ENCODE peak calls at places on chromosome 18, in eight cellular contexts. P is GM10248; F is NCI-H146; C is activated CD8-positive, alpha-beta memory T cell treated with anti-CD3 and anti-CD28 coated beads, Interleukin-2, amount 50 U/mL, for 48 hours; G is small intestine; J is amygdala; W is GM19239; D is nephron progenitor cell. Q is an unnamed sample.
A peak's percentile ranks its signal among the peaks of the same experiment; 100 is the strongest.

GRCh38 chr18:12301263-12302005 is 6.6 kb upstream of the TUBB6 start:
- DNase-seq in P (no peak), F (no peak), C (no peak), G (no peak), J (no peak), W (no peak), D (no peak), Q (no peak)

GRCh38 chr18:36828157-36828629 is 609 bp downstream of the TPGS2 start:
- DNase-seq in P (no peak), F (no peak), C (no peak), G (peak; percentile 43), J (no peak), W (no peak), D (no peak), Q (peak; percentile 15)

GRCh38 chr18:824179-824578 is 12.1 kb upstream of the YES1 start:
- DNase-seq in P (no peak), F (no peak), C (no peak), G (no peak), J (no peak), W (no peak), D (no peak), Q (no peak)

GRCh38 chr18:69444221-69444620 is 43.5 kb downstream of the DOK6 start:
- DNase-seq in P (no peak), F (no peak), C (no peak), G (no peak), J (no peak), W (no peak), D (no peak), Q (no peak)

GRCh38 chr18:56770873-56771272 is 119.7 kb downstream of the WDR7 start:
- DNase-seq in P (no peak), F (no peak), C (no peak), G (no peak), J (no peak), W (no peak), D (no peak), Q (no peak)

GRCh38 chr18:39636931-39637330 is 2071.3 kb upstream of the CELF4 start:
- DNase-seq in P (no peak), F (no peak), C (no peak), G (no peak), J (no peak), W (no peak), D (no peak), Q (no peak)

GRCh38 chr18:45208164-45208563 is 407.1 kb upstream of the SLC14A2 start:
- DNase-seq in P (no peak), F (no peak), C (no peak), G (no peak), J (no peak), W (no peak), D (no peak), Q (no peak)

GRCh38 chr18:6363216-6363615 is 51.5 kb downstream of the L3MBTL4 start:
- DNase-seq in P (peak; percentile 49), F (no peak), C (no peak), G (no peak), J (no peak), W (no peak), D (no peak), Q (no peak)

GRCh38 chr18:10006261-10006903 is 92.6 kb downstream of the VAPA start:
- DNase-seq in P (no peak), F (peak; percentile 94), C (no peak), G (no peak), J (no peak), W (no peak), D (no peak), Q (no peak)

GRCh38 chr18:75926811-75927210 is 499.3 kb upstream of the SMIM21 start:
- DNase-seq in P (no peak), F (no peak), C (no peak), G (no peak), J (no peak), W (no peak), D (no peak), Q (no peak)

GRCh38 chr18:79413901-79414300 is 18.2 kb downstream of the NFATC1 start:
- DNase-seq in P (no peak), F (no peak), C (no peak), G (no peak), J (no peak), W (no peak), D (no peak), Q (no peak)

GRCh38 chr18:11544060-11544633 is 65.2 kb upstream of the SLC35G4 start:
- DNase-seq in P (no peak), F (no peak), C (no peak), G (no peak), J (no peak), W (no peak), D (no peak), Q (no peak)

GRCh38 chr18:48127546-48128105 is 197.2 kb upstream of the SMAD2 start:
- DNase-seq in P (no peak), F (no peak), C (no peak), G (no peak), J (no peak), W (no peak), D (no peak), Q (no peak)

GRCh38 chr18:45167631-45168225 is 447.5 kb upstream of the SLC14A2 start:
- DNase-seq in P (no peak), F (no peak), C (no peak), G (no peak), J (no peak), W (no peak), D (no peak), Q (no peak)

GRCh38 chr18:22800551-22800951 is 132.6 kb upstream of the RBBP8 start:
- DNase-seq in P (no peak), F (no peak), C (no peak), G (peak; percentile 50), J (no peak), W (no peak), D (no peak), Q (no peak)